ENCODE peak calls at places on chromosomes 1 and 21, in ten cellular contexts. M is cardiac muscle cell, A is ascending aorta, Z is IMR-90, U is keratinocyte, G is HCT116, X is heart right ventricle, V is hepatocyte, D is PC-9, T is heart left ventricle. R is an unnamed sample. For H3K27me3 and H3K36me3, the result is how much of the 10 kb centered on the place peaks cover.

GRCh38 chr1:94792876-94793605 is 27.1 kb upstream of the SLC44A3 start:
- DNase-seq in X (no peak), V (no peak), A (no peak), Z (peak), U (no peak), G (no peak), T (no peak), D (no peak), M (peak), R (no peak)

GRCh38 chr1:167715653-167716302 is 6.0 kb upstream of the MPZL1 start:
- DNase-seq in A (no peak), D (no peak), G (no peak), X (no peak), V (no peak), T (no peak), U (no peak), Z (peak), M (no peak), R (no peak)

GRCh38 chr1:83905315-83905907 is 93.5 kb downstream of the TTLL7 start:
- DNase-seq in V (peak), G (no peak), U (no peak), T (no peak), Z (peak), X (no peak), D (no peak), A (no peak), M (peak), R (no peak)

GRCh38 chr1:107277022-107277421 is 136.2 kb downstream of the NTNG1 start:
- DNase-seq in T (no peak), Z (peak), A (no peak), M (peak), D (peak), V (peak), U (no peak), X (peak), G (no peak), R (peak)

GRCh38 chr1:157000686-157001085 is 44.9 kb downstream of the ARHGEF11 start:
- DNase-seq in G (no peak), D (peak), T (no peak), Z (peak), M (no peak), U (peak), V (no peak), X (no peak), A (no peak), R (no peak)

GRCh38 chr1:155729031-155729898 is 40.4 kb downstream of the DAP3 start:
- DNase-seq in U (no peak), G (peak), T (no peak), D (peak), V (peak), X (peak), M (peak), Z (peak), A (peak), R (peak)

GRCh38 chr21:37849703-37850102 is 66.6 kb downstream of the KCNJ6 start:
- DNase-seq in X (no peak), M (peak), G (no peak), U (no peak), A (no peak), D (no peak), T (no peak), Z (peak), V (no peak), R (no peak)

GRCh38 chr1:51237313-51237700 is 1.2 kb downstream of the RNF11 start:
- DNase-seq in U (no peak), A (no peak), X (no peak), G (no peak), Z (no peak), D (no peak), T (no peak), V (no peak), M (no peak), R (no peak)

GRCh38 chr1:25948641-25949040 is 42.4 kb upstream of the STMN1 start:
- DNase-seq in T (no peak), M (no peak), V (no peak), A (no peak), G (no peak), U (no peak), X (no peak), Z (no peak), D (no peak), R (no peak)

GRCh38 chr1:107572674-107573205 is 392.2 kb downstream of the VAV3 start:
- DNase-seq in D (no peak), M (peak), U (peak), A (no peak), G (no peak), Z (peak), T (no peak), X (no peak), V (peak), R (peak)

GRCh38 chr1:109479311-109479710 is 4.4 kb upstream of the ATXN7L2 start:
- DNase-seq in V (no peak), A (peak), D (no peak), T (no peak), U (no peak), X (no peak), Z (no peak), G (no peak), M (no peak), R (peak)

GRCh38 chr1:89832481-89833127 is 11.8 kb downstream of the LRRC8D start:
- DNase-seq in Z (no peak), U (no peak), A (no peak), T (no peak), X (no peak), M (no peak), D (no peak), V (no peak), G (no peak), R (no peak)

GRCh38 chr1:226083303-226084101 is 21.0 kb downstream of the H3-3A start:
- DNase-seq in X (peak), A (peak), Z (peak), T (peak), D (peak), G (peak), M (peak), U (no peak), V (peak), R (peak)

GRCh38 chr1:155591770-155592169 is 18.2 kb upstream of the MSTO1 start:
- DNase-seq in Z (peak), V (peak), G (peak), T (no peak), D (peak), M (peak), A (no peak), X (peak), U (no peak), R (peak)

GRCh38 chr1:99133759-99134158 is 129.1 kb upstream of the PLPPR5 start:
- DNase-seq in T (no peak), X (no peak), V (no peak), M (no peak), D (no peak), U (no peak), Z (no peak), A (no peak), G (no peak), R (no peak)

GRCh38 chr1:165616054-165616612 is 14.9 kb upstream of the MGST3 start:
- DNase-seq in V (no peak), D (no peak), Z (no peak), A (no peak), U (no peak), M (no peak), T (no peak), G (no peak), X (no peak), R (no peak)

GRCh38 chr1:119075614-119076013 is 64.8 kb downstream of the WARS2 start:
- DNase-seq in Z (peak), G (no peak), U (no peak), A (no peak), D (no peak), T (no peak), V (no peak), M (peak), X (no peak), R (no peak)

GRCh38 chr21:34947122-34947534 is 102.0 kb downstream of the RUNX1 start:
- DNase-seq in D (no peak), M (no peak), T (no peak), A (no peak), X (no peak), G (no peak), U (no peak), V (no peak), Z (peak), R (no peak)

GRCh38 chr1:165904948-165905347 is 77.5 kb downstream of the UCK2 start:
- DNase-seq in G (no peak), X (no peak), T (no peak), M (no peak), A (no peak), Z (no peak), U (no peak), V (no peak), D (no peak), R (no peak)

GRCh38 chr1:10640079-10640578 is 156.3 kb downstream of the CASZ1 start:
- DNase-seq in G (no peak), D (no peak), A (no peak), M (no peak), U (no peak), V (no peak), T (peak), Z (no peak), X (peak), R (peak)

GRCh38 chr1:67645495-67646144 is 39.4 kb upstream of the GADD45A start:
- DNase-seq in U (no peak), T (peak), A (peak), D (no peak), Z (no peak), X (peak), M (peak), V (peak), G (no peak), R (no peak)

GRCh38 chr1:234509457-234510328 is 30.7 kb upstream of the TARBP1 start:
- DNase-seq in A (no peak), U (no peak), Z (no peak), G (no peak), M (peak), V (no peak), X (no peak), T (no peak), D (no peak), R (no peak)

GRCh38 chr21:46250146-46250725 is 21.7 kb upstream of the LSS start:
- DNase-seq in U (no peak), T (no peak), V (no peak), Z (peak), M (no peak), D (no peak), A (no peak), X (no peak), G (no peak), R (no peak)

GRCh38 chr1:226078336-226078735 is 15.8 kb downstream of the H3-3A start:
- DNase-seq in G (no peak), A (no peak), Z (no peak), X (no peak), M (no peak), D (no peak), U (no peak), T (no peak), V (no peak), R (no peak)

GRCh38 chr1:155080250-155081228 is 1.9 kb downstream of the EFNA3 start:
- DNase-seq in U (no peak), V (peak), G (no peak), X (no peak), D (no peak), M (no peak), A (no peak), Z (no peak), T (no peak), R (peak)

GRCh38 chr1:245751671-245752070 is 596.9 kb downstream of the KIF26B start:
- DNase-seq in X (no peak), D (no peak), A (no peak), G (no peak), U (no peak), T (no peak), V (no peak), Z (no peak), M (peak), R (peak)

GRCh38 chr1:38037481-38037939 is 9.1 kb downstream of the POU3F1 start:
- DNase-seq in D (no peak), M (peak), T (no peak), Z (no peak), X (no peak), V (no peak), A (no peak), G (no peak), U (no peak), R (peak)

GRCh38 chr1:27049607-27050006 is 37.0 kb upstream of the TENT5B start:
- DNase-seq in V (no peak), G (no peak), Z (no peak), M (no peak), D (no peak), A (no peak), U (no peak), X (no peak), T (no peak), R (peak)

GRCh38 chr1:119327066-119327435 is 41.5 kb upstream of the HAO2 start:
- DNase-seq in X (no peak), V (no peak), Z (no peak), A (no peak), U (no peak), T (no peak), M (no peak), G (no peak), D (no peak), R (peak)

GRCh38 chr21:42878678-42878992 is 704 bp downstream of the WDR4 start:
- DNase-seq in M (no peak), T (no peak), D (no peak), V (no peak), U (no peak), G (no peak), Z (no peak), A (no peak), X (no peak), R (no peak)

GRCh38 chr1:91827094-91828006 is 58.6 kb downstream of the TGFBR3 start:
- DNase-seq in T (peak), M (no peak), X (peak), G (no peak), U (no peak), D (no peak), Z (no peak), V (peak), A (no peak), R (no peak)

DNA sequence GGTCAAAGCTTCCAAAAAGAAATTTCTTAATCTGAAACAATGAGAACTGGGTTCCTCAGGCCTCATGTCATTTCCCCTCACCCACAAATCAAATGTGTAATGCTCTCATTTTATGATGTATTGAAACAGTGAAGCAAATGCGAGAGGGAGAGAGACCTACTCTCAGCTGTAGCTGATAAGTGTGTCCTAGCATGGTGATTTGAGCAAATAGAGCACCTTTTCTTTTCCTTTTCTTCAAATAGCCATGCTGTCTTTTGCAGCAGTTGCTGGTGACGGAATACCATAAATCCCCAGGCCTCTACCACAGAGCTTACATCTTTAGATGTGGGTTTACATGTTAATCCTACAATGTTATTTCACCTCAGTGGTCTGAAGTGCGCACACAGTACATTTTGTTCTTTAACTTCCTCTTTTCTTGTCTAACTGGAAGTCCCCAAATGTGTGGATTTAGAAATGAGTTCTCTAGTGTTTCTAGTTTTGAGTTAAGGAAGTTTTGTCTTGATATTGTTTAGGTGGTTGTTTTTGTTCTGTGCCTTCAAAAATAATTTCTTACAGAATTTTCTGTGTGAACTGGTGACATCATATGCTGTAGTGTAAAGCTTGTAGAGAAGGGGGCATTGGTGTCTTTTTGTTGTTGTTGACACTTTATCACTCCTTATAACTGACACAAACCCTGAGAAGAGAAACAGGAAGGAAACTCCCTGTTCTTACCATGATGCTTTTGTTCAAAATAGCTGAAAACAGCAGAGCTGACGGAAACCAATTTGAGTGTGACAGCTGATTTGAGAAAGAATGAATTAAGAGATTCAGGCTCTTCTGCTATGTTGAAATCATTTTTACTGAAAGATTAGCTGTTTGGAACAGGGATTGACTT is 12.1 kb downstream of the SMAP2 start:
- DNase-seq in Z (no peak), G (no peak), D (no peak), A (no peak), U (no peak), X (no peak), V (no peak), T (no peak), M (peak), R (no peak)
- H3K4me3 ChIP-seq in Z (no peak), G (no peak), D (no peak), A (peak), U (no peak), X (no peak), V (no peak), T (no peak), M (no peak), R (no peak)

GRCh38 chr1:31224102-31224501 is 15.6 kb downstream of the NKAIN1 start:
- DNase-seq in D (no peak), G (no peak), Z (no peak), T (no peak), M (no peak), X (no peak), V (no peak), A (no peak), U (no peak), R (peak)
- H3K27me3 ChIP-seq in D (under half), G (under half), Z (under half), T (under half), M (under half), X (under half), V (under half), A (under half), U (under half), R (under half)

GRCh38 chr1:32327204-32327603 is 8.8 kb downstream of the MARCKSL1 start:
- DNase-seq in X (no peak), G (no peak), M (no peak), D (no peak), T (no peak), Z (no peak), V (no peak), U (no peak), A (no peak), R (no peak)
- H3K36me3 ChIP-seq in X (under half), G (under half), M (under half), D (under half), T (under half), Z (half or more), V (under half), U (under half), A (under half), R (under half)

GRCh38 chr1:9040659-9041030 is 14.4 kb upstream of the SLC2A7 start:
- DNase-seq in T (no peak), U (no peak), X (no peak), D (no peak), M (no peak), V (no peak), A (no peak), G (no peak), Z (no peak), R (no peak)
- H3K4me3 ChIP-seq in T (no peak), U (no peak), X (no peak), D (no peak), M (no peak), V (no peak), A (no peak), G (no peak), Z (no peak), R (no peak)

GRCh38 chr1:209886219-209886536 is 51.8 kb upstream of the SYT14 start:
- DNase-seq in M (no peak), A (no peak), V (no peak), D (no peak), G (no peak), U (no peak), Z (no peak), T (no peak), X (no peak), R (no peak)
- H3K27me3 ChIP-seq in M (under half), A (under half), V (under half), D (under half), G (under half), U (under half), Z (under half), T (under half), X (under half), R (under half)

DNA sequence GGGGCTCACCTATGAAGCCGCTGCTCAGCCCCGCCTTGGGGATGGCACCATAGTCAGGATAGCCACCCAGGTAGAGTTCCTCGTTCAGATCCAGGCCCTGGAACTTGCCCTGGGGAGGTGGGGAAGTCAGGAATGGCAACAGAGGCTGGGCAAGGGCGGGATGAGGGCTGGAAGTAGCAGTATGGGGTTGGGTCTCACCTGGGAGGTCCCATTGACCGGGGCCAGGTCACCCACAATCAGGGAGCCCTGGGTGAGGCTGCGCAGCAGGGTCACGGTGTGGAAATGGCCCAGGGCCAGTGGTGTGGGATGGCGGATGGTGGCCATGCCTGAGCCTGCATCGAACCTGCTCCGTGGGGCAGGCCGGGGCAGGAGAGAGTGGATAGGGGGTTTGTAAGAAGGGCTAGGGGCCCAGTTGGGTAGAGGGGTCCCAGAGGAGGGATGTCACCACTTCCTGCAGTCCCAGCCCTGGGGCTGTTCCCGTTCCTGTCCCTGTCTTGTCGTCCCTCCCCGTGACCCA is 19.4 kb downstream of the LDLRAD2 start:
- DNase-seq in A (no peak), G (no peak), D (no peak), X (no peak), T (no peak), U (no peak), Z (no peak), V (no peak), M (no peak), R (no peak)
- H3K36me3 ChIP-seq in A (half or more), G (under half), D (under half), X (half or more), T (under half), U (half or more), Z (half or more), V (under half), M (half or more), R (under half)

GRCh38 chr1:148309940-148310500 is 157.9 kb upstream of the NBPF11 start:
- DNase-seq in T (no peak), U (no peak), V (no peak), D (no peak), X (no peak), M (no peak), Z (no peak), A (no peak), G (no peak), R (no peak)
- H3K4me3 ChIP-seq in T (no peak), U (peak), V (no peak), D (no peak), X (no peak), M (no peak), Z (no peak), A (no peak), G (no peak), R (no peak)

DNA sequence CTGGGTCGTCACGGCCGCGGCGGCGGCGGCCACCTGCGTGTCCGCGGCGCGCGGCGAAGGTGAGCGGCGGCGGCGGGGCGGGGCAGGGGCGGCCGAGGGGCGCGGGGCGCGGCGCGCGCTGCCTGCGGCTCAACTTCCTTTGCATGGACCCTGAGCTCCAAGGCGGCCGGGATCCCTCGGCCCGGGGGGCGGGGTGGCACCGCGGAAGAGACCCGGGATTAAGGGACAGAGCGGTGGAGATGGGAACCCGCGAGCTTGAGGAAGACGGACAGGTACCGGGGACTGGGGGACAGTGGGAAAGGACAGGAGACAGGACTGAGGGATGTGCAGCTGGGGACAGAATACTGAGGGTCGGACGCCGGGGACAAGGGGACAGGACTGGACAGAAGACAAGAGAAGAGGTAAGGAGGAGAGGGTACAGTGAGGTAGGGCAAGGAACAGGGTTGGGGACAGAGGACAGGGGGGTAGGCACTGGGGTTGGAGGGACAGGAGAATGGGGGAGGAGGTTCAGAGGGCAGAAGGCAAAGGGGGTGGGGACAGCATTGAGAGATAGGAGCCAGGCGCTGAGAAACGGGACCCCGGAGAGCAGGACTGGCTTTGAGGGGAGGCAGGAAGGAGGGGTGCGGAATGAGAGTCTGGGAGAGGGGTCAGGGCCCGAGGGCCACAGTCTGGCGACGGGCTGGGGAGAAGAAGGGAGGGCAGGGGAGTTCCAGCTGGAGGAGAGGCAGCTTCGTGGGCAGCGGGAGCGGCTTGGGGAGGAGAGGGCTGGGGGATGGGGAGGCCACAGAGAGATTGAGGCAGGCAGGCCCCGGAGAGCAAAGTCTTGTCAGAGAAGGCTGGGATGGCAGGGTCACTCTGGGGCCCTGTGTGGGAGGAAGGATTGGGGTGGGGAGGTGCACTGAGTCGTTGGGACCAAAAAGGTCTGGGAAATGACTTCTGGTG is 653 bp downstream of the EPHA8 start:
- DNase-seq in G (no peak), A (no peak), D (no peak), T (no peak), Z (no peak), U (no peak), X (no peak), M (no peak), V (no peak), R (peak)
- H3K27me3 ChIP-seq in G (under half), A (under half), D (half or more), T (under half), Z (half or more), U (half or more), X (half or more), M (half or more), V (half or more), R (under half)